ENCODE peak calls at places on chromosome 1, in five cellular contexts. One of them, this sample, is unnamed. For H3K9me3, the result is how much of the 10 kb centered on the place peaks cover.

GRCh38 chr1:113930499-113931161 is 1.5 kb downstream of the HIPK1 start:
- DNase-seq in endothelial cell of umbilical vein: peak
- DNase-seq in SK-N-SH: peak
- DNase-seq in H9: no peak
- DNase-seq in PC-9: peak
- DNase-seq in this sample: peak

GRCh38 chr1:1858382-1859086 is 32.4 kb downstream of the GNB1 start:
- DNase-seq in endothelial cell of umbilical vein: peak
- DNase-seq in PC-9: peak
- DNase-seq in H9: peak
- DNase-seq in SK-N-SH: peak
- DNase-seq in this sample: peak

GRCh38 chr1:8661185-8662110 is 156.0 kb downstream of the RERE start:
- DNase-seq in H9: no peak
- DNase-seq in SK-N-SH: no peak
- DNase-seq in PC-9: no peak
- DNase-seq in endothelial cell of umbilical vein: peak
- DNase-seq in this sample: peak

GRCh38 chr1:1554926-1555915 is 14.8 kb upstream of the TMEM240 start:
- DNase-seq in H9: no peak
- DNase-seq in endothelial cell of umbilical vein: peak
- DNase-seq in PC-9: no peak
- DNase-seq in SK-N-SH: no peak
- DNase-seq in this sample: peak

GRCh38 chr1:198079432-198079951 is 77.3 kb upstream of the NEK7 start:
- DNase-seq in PC-9: no peak
- DNase-seq in endothelial cell of umbilical vein: peak
- DNase-seq in H9: no peak
- DNase-seq in SK-N-SH: no peak
- DNase-seq in this sample: no peak

GRCh38 chr1:3266870-3267549 is 187.5 kb upstream of the ARHGEF16 start:
- DNase-seq in PC-9: no peak
- DNase-seq in H9: no peak
- DNase-seq in SK-N-SH: no peak
- DNase-seq in endothelial cell of umbilical vein: no peak
- DNase-seq in this sample: no peak

GRCh38 chr1:109926662-109927300 is 16.1 kb downstream of the CSF1 start:
- DNase-seq in SK-N-SH: no peak
- DNase-seq in endothelial cell of umbilical vein: no peak
- DNase-seq in H9: peak
- DNase-seq in PC-9: no peak
- DNase-seq in this sample: peak

GRCh38 chr1:231800071-231800470 is 173.5 kb downstream of the DISC1 start:
- DNase-seq in SK-N-SH: no peak
- DNase-seq in endothelial cell of umbilical vein: no peak
- DNase-seq in PC-9: no peak
- DNase-seq in H9: no peak
- DNase-seq in this sample: peak

GRCh38 chr1:184513421-184513820 is 126.6 kb downstream of the C1orf21 start:
- DNase-seq in endothelial cell of umbilical vein: no peak
- DNase-seq in H9: no peak
- DNase-seq in SK-N-SH: no peak
- DNase-seq in PC-9: no peak
- DNase-seq in this sample: no peak

GRCh38 chr1:176775996-176776395 is 313.0 kb downstream of the PAPPA2 start:
- DNase-seq in PC-9: no peak
- DNase-seq in SK-N-SH: no peak
- DNase-seq in endothelial cell of umbilical vein: no peak
- DNase-seq in H9: no peak
- DNase-seq in this sample: no peak

GRCh38 chr1:203888807-203889251 is 27.4 kb downstream of the SNRPE start:
- DNase-seq in endothelial cell of umbilical vein: peak
- DNase-seq in SK-N-SH: no peak
- DNase-seq in PC-9: peak
- DNase-seq in H9: no peak
- DNase-seq in this sample: peak

GRCh38 chr1:179876289-179876715 is 1.3 kb downstream of the TOR1AIP2 start:
- DNase-seq in endothelial cell of umbilical vein: peak
- DNase-seq in SK-N-SH: no peak
- DNase-seq in H9: no peak
- DNase-seq in PC-9: peak
- DNase-seq in this sample: peak

GRCh38 chr1:53262000-53262399 is 23.7 kb upstream of the MAGOH start:
- DNase-seq in endothelial cell of umbilical vein: no peak
- DNase-seq in H9: no peak
- DNase-seq in PC-9: no peak
- DNase-seq in SK-N-SH: no peak
- DNase-seq in this sample: no peak

GRCh38 chr1:160550572-160551034 is 27.5 kb upstream of the SLAMF6 start:
- DNase-seq in PC-9: no peak
- DNase-seq in endothelial cell of umbilical vein: no peak
- DNase-seq in SK-N-SH: no peak
- DNase-seq in H9: peak
- DNase-seq in this sample: no peak

GRCh38 chr1:222821239-222821638 is 6.4 kb downstream of the DISP1 start:
- DNase-seq in SK-N-SH: no peak
- DNase-seq in endothelial cell of umbilical vein: no peak
- DNase-seq in PC-9: no peak
- DNase-seq in H9: no peak
- DNase-seq in this sample: no peak

GRCh38 chr1:109438798-109439297 is 12.6 kb upstream of the PSMA5 start:
- DNase-seq in endothelial cell of umbilical vein: peak
- DNase-seq in SK-N-SH: no peak
- DNase-seq in PC-9: no peak
- DNase-seq in H9: no peak
- DNase-seq in this sample: peak

GRCh38 chr1:93874025-93874651 is 4.9 kb downstream of the DNTTIP2 start:
- DNase-seq in SK-N-SH: peak
- DNase-seq in H9: no peak
- DNase-seq in PC-9: no peak
- DNase-seq in endothelial cell of umbilical vein: peak
- DNase-seq in this sample: peak

GRCh38 chr1:229689915-229690314 is 63.9 kb downstream of the URB2 start:
- DNase-seq in endothelial cell of umbilical vein: no peak
- DNase-seq in H9: no peak
- DNase-seq in PC-9: no peak
- DNase-seq in SK-N-SH: no peak
- DNase-seq in this sample: no peak

GRCh38 chr1:192703283-192704206 is 67.6 kb downstream of the RGS13 start:
- DNase-seq in H9: no peak
- DNase-seq in endothelial cell of umbilical vein: no peak
- DNase-seq in PC-9: no peak
- DNase-seq in SK-N-SH: no peak
- DNase-seq in this sample: peak

GRCh38 chr1:115069186-115069585 is 20.1 kb downstream of the TSPAN2 start:
- DNase-seq in PC-9: peak
- DNase-seq in H9: no peak
- DNase-seq in SK-N-SH: no peak
- DNase-seq in endothelial cell of umbilical vein: no peak
- DNase-seq in this sample: peak

GRCh38 chr1:225897595-225898514 is 8.9 kb upstream of the LEFTY1 start:
- DNase-seq in SK-N-SH: no peak
- DNase-seq in endothelial cell of umbilical vein: no peak
- DNase-seq in H9: no peak
- DNase-seq in PC-9: no peak
- DNase-seq in this sample: no peak

GRCh38 chr1:3172431-3173112 is 103.6 kb downstream of the PRDM16 start:
- DNase-seq in endothelial cell of umbilical vein: no peak
- DNase-seq in PC-9: no peak
- DNase-seq in H9: no peak
- DNase-seq in SK-N-SH: no peak
- DNase-seq in this sample: no peak

GRCh38 chr1:36091698-36092097 is 3.0 kb downstream of the ADPRS start:
- DNase-seq in endothelial cell of umbilical vein: no peak
- DNase-seq in H9: no peak
- DNase-seq in PC-9: no peak
- DNase-seq in SK-N-SH: no peak
- DNase-seq in this sample: no peak

GRCh38 chr1:223355699-223356098 is 8.3 kb downstream of the SUSD4 start:
- DNase-seq in endothelial cell of umbilical vein: no peak
- DNase-seq in SK-N-SH: no peak
- DNase-seq in H9: no peak
- DNase-seq in PC-9: no peak
- DNase-seq in this sample: peak

GRCh38 chr1:7120863-7121621 is 335.8 kb downstream of the CAMTA1 start:
- DNase-seq in endothelial cell of umbilical vein: no peak
- DNase-seq in PC-9: no peak
- DNase-seq in H9: no peak
- DNase-seq in SK-N-SH: no peak
- DNase-seq in this sample: no peak

GRCh38 chr1:153364181-153364580 is 6.5 kb downstream of the S100A9 start:
- DNase-seq in SK-N-SH: no peak
- DNase-seq in endothelial cell of umbilical vein: no peak
- DNase-seq in PC-9: peak
- DNase-seq in H9: no peak
- DNase-seq in this sample: peak

GRCh38 chr1:39927538-39927937 is 25.8 kb upstream of the MYCL start:
- DNase-seq in H9: no peak
- DNase-seq in SK-N-SH: no peak
- DNase-seq in PC-9: no peak
- DNase-seq in endothelial cell of umbilical vein: no peak
- DNase-seq in this sample: peak

GRCh38 chr1:198929961-198930599 is 291.2 kb downstream of the PTPRC start:
- DNase-seq in endothelial cell of umbilical vein: no peak
- DNase-seq in SK-N-SH: no peak
- DNase-seq in PC-9: peak
- DNase-seq in H9: no peak
- DNase-seq in this sample: peak

GRCh38 chr1:192609110-192610079 is 26.6 kb upstream of the RGS13 start:
- DNase-seq in endothelial cell of umbilical vein: no peak
- DNase-seq in SK-N-SH: no peak
- DNase-seq in H9: no peak
- DNase-seq in PC-9: no peak
- DNase-seq in this sample: no peak

GRCh38 chr1:61853545-61853944 is 111.3 kb downstream of the PATJ start:
- DNase-seq in H9: no peak
- DNase-seq in SK-N-SH: peak
- DNase-seq in endothelial cell of umbilical vein: peak
- DNase-seq in PC-9: no peak
- DNase-seq in this sample: no peak

GRCh38 chr1:84688461-84689061 is 1.7 kb downstream of the SSX2IP start:
- DNase-seq in endothelial cell of umbilical vein: no peak
- DNase-seq in PC-9: no peak
- DNase-seq in H9: no peak
- DNase-seq in SK-N-SH: no peak
- DNase-seq in this sample: no peak

GRCh38 chr1:175130649-175131045 is 61.9 kb downstream of the KIAA0040 start:
- DNase-seq in H9: no peak
- DNase-seq in SK-N-SH: no peak
- DNase-seq in endothelial cell of umbilical vein: no peak
- DNase-seq in PC-9: no peak
- DNase-seq in this sample: no peak
- H2AFZ ChIP-seq in H9: no peak
- H2AFZ ChIP-seq in SK-N-SH: no peak
- H2AFZ ChIP-seq in endothelial cell of umbilical vein: no peak
- H2AFZ ChIP-seq in PC-9: no peak
- H2AFZ ChIP-seq in this sample: no peak

DNA sequence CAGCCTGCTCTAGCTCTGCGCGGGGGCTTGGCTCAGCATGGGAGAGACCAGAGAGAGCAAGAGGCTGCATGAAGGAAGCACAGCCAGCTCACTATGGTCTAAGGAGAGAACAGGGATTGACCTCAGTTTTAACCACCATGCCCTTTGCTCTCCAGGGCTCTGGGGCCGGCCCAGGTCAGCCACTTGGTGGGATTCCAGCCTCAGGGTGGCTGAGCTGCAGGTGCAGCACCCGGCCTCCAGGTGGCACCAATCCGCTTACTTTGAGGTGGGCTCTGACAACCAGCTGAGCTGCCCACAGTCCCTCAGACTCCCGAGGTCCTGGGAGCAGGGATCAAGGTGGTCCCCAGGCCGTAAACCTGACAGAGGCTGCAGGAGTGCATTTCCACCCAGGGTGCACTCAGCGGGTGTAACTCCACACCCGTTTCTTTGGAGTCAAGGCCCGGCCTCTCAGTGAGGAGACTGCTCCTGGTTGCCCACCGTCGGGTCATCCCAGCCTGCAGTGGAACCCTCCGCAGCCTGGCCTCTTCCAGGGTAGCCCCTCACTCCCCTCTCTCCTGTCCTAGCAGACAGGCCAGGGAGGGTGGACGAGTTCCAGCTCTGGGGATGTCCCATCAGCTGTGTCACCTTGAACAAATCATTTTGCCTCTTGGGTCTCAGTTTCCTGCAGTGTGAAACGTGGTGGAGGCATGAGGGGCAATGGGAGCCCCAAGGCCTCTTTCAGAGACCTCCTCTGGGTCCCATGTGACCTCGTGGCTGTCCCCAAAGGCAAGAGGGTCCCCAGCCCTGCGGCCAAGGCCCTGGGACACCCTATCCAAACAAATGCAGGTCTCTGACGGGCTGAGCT is 607 bp upstream of the LGR6 start:
- DNase-seq in PC-9: peak
- DNase-seq in SK-N-SH: peak
- DNase-seq in H9: peak
- DNase-seq in endothelial cell of umbilical vein: peak
- DNase-seq in this sample: no peak
- TF ChIP-seq CTCF in PC-9: peak
- TF ChIP-seq CTCF in SK-N-SH: peak
- TF ChIP-seq CTCF in H9: peak
- TF ChIP-seq CTCF in endothelial cell of umbilical vein: peak
- TF ChIP-seq CTCF in this sample: peak

GRCh38 chr1:29864431-29865022 is 628.2 kb downstream of the PTPRU start:
- DNase-seq in H9: no peak
- DNase-seq in PC-9: no peak
- DNase-seq in SK-N-SH: peak
- DNase-seq in endothelial cell of umbilical vein: no peak
- DNase-seq in this sample: no peak
- H3K9me3 ChIP-seq in H9: under half
- H3K9me3 ChIP-seq in PC-9: under half
- H3K9me3 ChIP-seq in SK-N-SH: under half
- H3K9me3 ChIP-seq in endothelial cell of umbilical vein: under half
- H3K9me3 ChIP-seq in this sample: under half

GRCh38 chr1:209651148-209651547 is 1.1 kb downstream of the LAMB3 start:
- DNase-seq in PC-9: peak
- DNase-seq in endothelial cell of umbilical vein: peak
- DNase-seq in SK-N-SH: no peak
- DNase-seq in H9: no peak
- DNase-seq in this sample: peak
- H2AFZ ChIP-seq in PC-9: no peak
- H2AFZ ChIP-seq in endothelial cell of umbilical vein: peak
- H2AFZ ChIP-seq in SK-N-SH: peak
- H2AFZ ChIP-seq in H9: no peak
- H2AFZ ChIP-seq in this sample: no peak

GRCh38 chr1:245591346-245592082 is 436.7 kb downstream of the KIF26B start:
- DNase-seq in H9: no peak
- DNase-seq in PC-9: no peak
- DNase-seq in SK-N-SH: peak
- DNase-seq in endothelial cell of umbilical vein: no peak
- DNase-seq in this sample: no peak
- TF ChIP-seq CTCF in H9: no peak
- TF ChIP-seq CTCF in PC-9: no peak
- TF ChIP-seq CTCF in SK-N-SH: no peak
- TF ChIP-seq CTCF in endothelial cell of umbilical vein: no peak
- TF ChIP-seq CTCF in this sample: no peak

DNA sequence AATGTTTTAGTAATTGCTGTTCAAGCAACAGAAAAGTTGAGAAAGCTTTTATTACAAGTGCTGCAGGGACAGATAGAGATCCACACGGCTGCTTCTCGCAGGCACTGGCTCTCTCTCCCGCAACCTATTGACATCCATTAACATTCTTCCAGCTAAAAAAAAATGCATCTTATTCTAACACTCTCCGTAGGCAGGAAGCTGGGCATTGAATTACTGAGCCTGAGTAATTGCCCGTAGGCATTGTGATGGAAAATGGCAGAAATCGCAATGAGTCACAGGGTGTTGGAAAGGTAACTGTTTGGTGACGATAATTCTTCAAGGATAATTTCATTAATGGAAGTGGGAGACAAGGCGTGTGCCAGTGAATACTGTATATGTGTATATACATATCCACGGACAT is 567.4 kb downstream of the NPHP4 start:
- DNase-seq in H9: peak
- DNase-seq in SK-N-SH: no peak
- DNase-seq in endothelial cell of umbilical vein: no peak
- DNase-seq in PC-9: peak
- DNase-seq in this sample: peak
- H3K9me3 ChIP-seq in H9: under half
- H3K9me3 ChIP-seq in SK-N-SH: under half
- H3K9me3 ChIP-seq in endothelial cell of umbilical vein: under half
- H3K9me3 ChIP-seq in PC-9: under half
- H3K9me3 ChIP-seq in this sample: under half